ENCODE peak calls at places on chromosomes 2 and 18, in four cellular contexts. X is neural crest cell; V is EL; Y is activated CD4-positive, alpha-beta T cell treated with anti-CD3 and anti-CD28 coated beads, Interleukin-2, amount 10 ng/mL, durations not matched to agents 7 days and 5 days. F is an unnamed sample.

GRCh38 chr2:192888090-192888489 is 693.4 kb upstream of the TMEFF2 start:
- DNase-seq in X (no peak), Y (no peak), V (no peak), F (no peak)

GRCh38 chr18:53764086-53764485 is 460.4 kb downstream of the MBD2 start:
- DNase-seq in V (no peak), Y (no peak), X (no peak), F (no peak)

GRCh38 chr2:23925702-23926288 is 1.1 kb downstream of the ATAD2B start:
- DNase-seq in Y (peak), X (no peak), V (peak), F (peak)

GRCh38 chr2:54065411-54065810 is 50.0 kb upstream of the ACYP2 start:
- DNase-seq in Y (no peak), X (no peak), V (peak), F (no peak)

GRCh38 chr18:49920731-49921130 is 107.4 kb upstream of the ACAA2 start:
- DNase-seq in V (peak), X (no peak), Y (no peak), F (no peak)

GRCh38 chr2:33598472-33599174 is 476 bp downstream of the FAM98A start:
- DNase-seq in Y (peak), V (peak), X (peak), F (peak)

GRCh38 chr2:1487758-1488715 is 74.8 kb downstream of the TPO start:
- DNase-seq in V (no peak), X (peak), Y (no peak), F (no peak)

GRCh38 chr2:231568098-231568784 is 24.4 kb upstream of the TEX44 start:
- DNase-seq in V (no peak), Y (no peak), X (no peak), F (no peak)

GRCh38 chr18:28875059-28875458 is 698.1 kb upstream of the CDH2 start:
- DNase-seq in X (no peak), V (peak), Y (no peak), F (no peak)

GRCh38 chr2:54945401-54946219 is 104.6 kb downstream of the RTN4 start:
- DNase-seq in X (no peak), V (peak), Y (no peak), F (no peak)

GRCh38 chr2:197196737-197197136 is 113.8 kb downstream of the ANKRD44 start:
- DNase-seq in V (no peak), Y (no peak), X (no peak), F (no peak)

GRCh38 chr2:145380436-145381017 is 860.6 kb upstream of the ZEB2 start:
- DNase-seq in X (no peak), V (peak), Y (no peak), F (no peak)

GRCh38 chr2:202841090-202841867 is 30.3 kb downstream of the ICA1L start:
- DNase-seq in X (no peak), V (no peak), Y (no peak), F (no peak)

GRCh38 chr2:38866773-38867443 is 8.8 kb downstream of the DHX57 start:
- DNase-seq in X (no peak), Y (no peak), V (peak), F (no peak)

GRCh38 chr2:133838642-133839370 is 270.5 kb upstream of the NCKAP5 start:
- DNase-seq in X (no peak), Y (no peak), V (no peak), F (no peak)

GRCh38 chr18:10579079-10579867 is 53.4 kb downstream of the NAPG start:
- DNase-seq in V (peak), Y (no peak), X (no peak), F (no peak)

GRCh38 chr2:147327636-147328035 is 517.2 kb upstream of the ACVR2A start:
- DNase-seq in X (no peak), Y (no peak), V (no peak), F (no peak)

GRCh38 chr2:120253021-120253882 is 600 bp downstream of the RALB start:
- DNase-seq in V (peak), Y (peak), X (peak), F (peak)

GRCh38 chr2:228705331-228705730 is 523.8 kb upstream of the SPHKAP start:
- DNase-seq in X (no peak), V (no peak), Y (no peak), F (no peak)

GRCh38 chr2:217463402-217464075 is 539.3 kb downstream of the TNS1 start:
- DNase-seq in Y (no peak), V (no peak), X (no peak), F (no peak)

GRCh38 chr2:85091838-85092237 is 41.4 kb upstream of the TCF7L1 start:
- DNase-seq in Y (no peak), X (no peak), V (no peak), F (no peak)

GRCh38 chr2:233248999-233249398 is 2.5 kb upstream of the ATG16L1 start:
- DNase-seq in Y (peak), X (no peak), V (no peak), F (no peak)

F was measured in K562.